ENCODE peak calls at places on chromosome 13, in seven cellular contexts. E, D, X, T, Q, F and W are unnamed samples.

GRCh38 chr13:46149272-46150133 is 32.5 kb downstream of the LCP1 start:
- DNase-seq in E (no peak), D (no peak), X (no peak), T (no peak), Q (no peak), F (no peak), W (peak; percentile 12)

GRCh38 chr13:50708461-50708860 is 135.0 kb downstream of the DLEU7 start:
- DNase-seq in E (no peak), D (no peak), X (no peak), T (no peak), Q (no peak), F (no peak), W (no peak)

GRCh38 chr13:57644106-57644505 is 12.6 kb downstream of the PCDH17 start:
- DNase-seq in E (no peak), D (no peak), X (no peak), T (no peak), Q (no peak), F (no peak), W (no peak)

GRCh38 chr13:51769455-51770127 is 34.4 kb downstream of the DHRS12 start:
- DNase-seq in E (no peak), D (no peak), X (peak; percentile 52), T (no peak), Q (no peak), F (no peak), W (no peak)

GRCh38 chr13:77810430-77810829 is 108.2 kb downstream of the EDNRB start:
- DNase-seq in E (peak; percentile 2), D (no peak), X (peak; percentile 23), T (no peak), Q (no peak), F (no peak), W (peak; percentile 34)

GRCh38 chr13:32019612-32020233 is 11.9 kb upstream of the FRY start:
- DNase-seq in E (peak; percentile 25), D (peak; percentile 17), X (peak; percentile 55), T (peak; percentile 11), Q (no peak), F (peak; percentile 73), W (peak; percentile 81)

GRCh38 chr13:62687727-62688126 is 1272.1 kb upstream of the PCDH20 start:
- DNase-seq in E (no peak), D (no peak), X (no peak), T (no peak), Q (no peak), F (no peak), W (no peak)

GRCh38 chr13:36981156-36981743 is 17.9 kb downstream of the ALG5 start:
- DNase-seq in E (no peak), D (no peak), X (peak; percentile 50), T (peak; percentile 9), Q (no peak), F (peak; percentile 45), W (peak; percentile 79)

GRCh38 chr13:48156466-48156865 is 61.6 kb upstream of the MED4 start:
- DNase-seq in E (no peak), D (no peak), X (no peak), T (no peak), Q (no peak), F (no peak), W (no peak)

GRCh38 chr13:102983496-102983895 is 82.7 kb downstream of the SLC10A2 start:
- DNase-seq in E (no peak), D (no peak), X (no peak), T (no peak), Q (no peak), F (no peak), W (no peak)

GRCh38 chr13:71290963-71291937 is 575.8 kb downstream of the DACH1 start:
- DNase-seq in E (no peak), D (peak; percentile 71), X (no peak), T (no peak), Q (no peak), F (peak; percentile 66), W (peak; percentile 1)

GRCh38 chr13:41746259-41746658 is 214.7 kb downstream of the VWA8 start:
- DNase-seq in E (no peak), D (no peak), X (no peak), T (no peak), Q (no peak), F (no peak), W (peak; percentile 79)

GRCh38 chr13:42041017-42041683 is 7.3 kb upstream of the DGKH start:
- DNase-seq in E (peak; percentile 16), D (peak; percentile 11), X (peak; percentile 76), T (peak; percentile 22), Q (no peak), F (no peak), W (peak; percentile 44)

GRCh38 chr13:90896022-90896421 is 451.5 kb upstream of the MIR17HG start:
- DNase-seq in E (no peak), D (no peak), X (no peak), T (no peak), Q (no peak), F (no peak), W (no peak)

GRCh38 chr13:48730971-48731658 is 77.4 kb downstream of the CYSLTR2 start:
- DNase-seq in E (no peak), D (no peak), X (no peak), T (no peak), Q (no peak), F (no peak), W (peak; percentile 83)

GRCh38 chr13:65966991-65967451 is 1263.1 kb downstream of the PCDH9 start:
- DNase-seq in E (peak; percentile 10), D (no peak), X (peak; percentile 7), T (peak; percentile 4), Q (peak; percentile 25), F (peak; percentile 34), W (peak; percentile 45)

GRCh38 chr13:44140146-44140545 is 233.5 kb upstream of the SERP2 start:
- DNase-seq in E (no peak), D (no peak), X (no peak), T (no peak), Q (no peak), F (peak; percentile 16), W (no peak)
- TF ChIP-seq RFX5 in E (no peak), D (no peak), X (no peak), T (no peak), Q (no peak), F (no peak), W (no peak)

GRCh38 chr13:25871389-25872125 is 180.3 kb downstream of the SHISA2 start:
- DNase-seq in E (no peak), D (no peak), X (no peak), T (no peak), Q (no peak), F (no peak), W (no peak)

GRCh38 chr13:25872871-25873607 is 178.8 kb downstream of the SHISA2 start:
- DNase-seq in E (no peak), D (no peak), X (no peak), T (no peak), Q (no peak), F (no peak), W (no peak)

GRCh38 chr13:25874064-25874737 is 177.6 kb downstream of the SHISA2 start:
- DNase-seq in E (no peak), D (no peak), X (no peak), T (no peak), Q (no peak), F (no peak), W (no peak)

GRCh38 chr13:25868483-25868882 is 183.3 kb downstream of the SHISA2 start:
- DNase-seq in E (no peak), D (no peak), X (no peak), T (no peak), Q (no peak), F (no peak), W (no peak)

DNA sequence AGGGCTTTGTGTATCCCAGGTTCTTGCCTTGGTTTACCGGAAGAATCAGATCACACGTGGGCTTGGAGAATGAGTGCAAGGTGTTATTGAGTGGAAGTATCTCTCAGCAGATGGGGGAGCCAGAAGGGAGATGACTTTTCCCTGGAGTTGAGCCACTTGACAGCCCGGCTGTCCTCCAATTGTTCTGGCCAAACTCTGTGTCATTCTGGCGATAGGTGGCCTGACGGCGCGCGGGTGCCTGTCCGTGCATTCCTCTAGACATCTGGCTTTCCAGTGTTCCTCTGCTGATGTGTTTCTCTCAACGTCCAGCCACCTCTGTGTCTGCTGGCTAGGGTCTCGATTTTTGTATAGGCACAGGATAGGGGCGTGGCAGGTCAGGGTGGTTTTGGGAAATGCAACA is 181.9 kb downstream of the SHISA2 start:
- DNase-seq in E (no peak), D (no peak), X (no peak), T (no peak), Q (no peak), F (no peak), W (no peak)
- TF ChIP-seq RFX5 in E (no peak), D (no peak), X (no peak), T (no peak), Q (no peak), F (no peak), W (no peak)

GRCh38 chr13:33351324-33351723 is 65.8 kb upstream of the STARD13 start:
- DNase-seq in E (no peak), D (no peak), X (no peak), T (no peak), Q (no peak), F (no peak), W (peak; percentile 64)

GRCh38 chr13:33353646-33354045 is 68.1 kb upstream of the STARD13 start:
- DNase-seq in E (no peak), D (no peak), X (no peak), T (no peak), Q (no peak), F (no peak), W (no peak)

GRCh38 chr13:33352520-33352919 is 67.0 kb upstream of the STARD13 start:
- DNase-seq in E (no peak), D (no peak), X (no peak), T (no peak), Q (no peak), F (no peak), W (no peak)

GRCh38 chr13:33353210-33353609 is 67.7 kb upstream of the STARD13 start:
- DNase-seq in E (no peak), D (peak; percentile 11), X (no peak), T (no peak), Q (no peak), F (no peak), W (no peak)

GRCh38 chr13:33352023-33352422 is 66.5 kb upstream of the STARD13 start:
- DNase-seq in E (no peak), D (no peak), X (peak; percentile 45), T (no peak), Q (no peak), F (peak; percentile 7), W (no peak)
- TF ChIP-seq RFX5 in E (no peak), D (no peak), X (no peak), T (no peak), Q (no peak), F (no peak), W (no peak)

DNA sequence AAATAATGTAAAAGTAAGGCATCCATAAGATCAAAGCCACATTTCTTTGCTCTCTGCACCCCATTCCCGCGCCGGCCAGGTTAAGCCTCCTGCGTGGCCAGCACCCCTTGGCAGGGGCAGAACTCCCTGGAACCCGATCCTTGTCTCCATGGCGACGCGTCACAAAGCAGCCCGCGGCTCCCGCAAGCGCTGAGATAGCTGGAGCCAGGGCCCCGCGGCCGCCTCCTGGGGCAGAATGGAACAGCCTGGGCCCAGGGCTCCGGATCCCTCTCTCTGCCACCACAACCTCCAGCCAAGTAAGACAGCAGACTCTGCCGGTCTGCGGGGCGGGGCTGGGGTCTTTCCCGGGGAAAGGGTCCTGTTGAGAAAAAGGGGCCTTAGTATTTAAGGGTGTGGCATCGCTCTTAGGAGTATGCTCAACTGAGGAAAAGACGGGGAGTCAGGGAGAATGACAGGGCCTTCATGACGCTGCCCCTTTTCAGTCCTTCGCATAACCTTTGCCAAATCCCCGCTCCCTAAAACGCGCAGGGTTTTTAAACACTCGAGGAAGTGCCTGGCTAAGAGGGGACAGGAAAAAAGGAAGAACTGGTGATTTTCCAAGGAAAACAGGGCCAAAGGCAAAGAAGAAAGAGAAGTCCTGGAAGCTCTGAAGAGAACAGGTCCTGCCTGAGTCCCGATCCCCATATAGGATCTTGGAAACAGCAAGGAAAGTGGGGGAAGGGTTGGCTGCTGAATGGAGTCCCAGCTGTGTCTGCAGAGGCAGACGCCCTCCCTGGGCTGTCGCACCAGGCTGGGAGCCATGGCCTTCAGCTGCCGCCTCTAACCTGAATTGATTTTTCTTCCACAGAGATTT is at the start of gene TEX26:
- DNase-seq in E (no peak), D (no peak), X (no peak), T (no peak), Q (peak; percentile 46), F (no peak), W (no peak)
- TF ChIP-seq RFX5 in E (no peak), D (no peak), X (no peak), T (no peak), Q (no peak), F (no peak), W (no peak)